ENCODE peak calls at places on chromosomes 5 and 9, in eight cellular contexts. S, F, K, Z, W, H, O and J are unnamed samples. For H3K27me3, the result is how much of the 10 kb centered on the place peaks cover.

GRCh38 chr9:79489241-79490000 is 82.3 kb upstream of the TLE4 start:
- DNase-seq in W (peak), F (no peak), O (no peak), S (no peak), K (no peak), Z (peak), H (peak), J (peak)

GRCh38 chr5:147188200-147189108 is 46.4 kb upstream of the STK32A start:
- DNase-seq in O (no peak), F (no peak), W (peak), H (peak), Z (peak), S (peak), K (peak), J (peak)

GRCh38 chr5:96893342-96893741 is 17.0 kb downstream of the ERAP2 start:
- DNase-seq in F (no peak), Z (peak), K (no peak), W (peak), O (no peak), H (no peak), S (no peak), J (peak)

GRCh38 chr9:136013524-136014034 is 52.4 kb upstream of the UBAC1 start:
- DNase-seq in Z (no peak), K (no peak), O (no peak), W (no peak), S (no peak), F (no peak), H (no peak), J (no peak)

GRCh38 chr5:58800410-58800809 is 217.5 kb downstream of the RAB3C start:
- DNase-seq in K (no peak), W (no peak), F (no peak), O (no peak), S (no peak), Z (no peak), H (no peak), J (no peak)

GRCh38 chr9:35831040-35831439 is 2.0 kb downstream of the TMEM8B start:
- DNase-seq in S (no peak), F (no peak), O (no peak), W (no peak), H (no peak), K (no peak), Z (no peak), J (no peak)

GRCh38 chr5:40441733-40442132 is 238.0 kb upstream of the PTGER4 start:
- DNase-seq in H (no peak), S (peak), O (no peak), W (no peak), F (no peak), Z (no peak), K (no peak), J (no peak)

GRCh38 chr5:136720674-136721073 is 355.3 kb upstream of the TRPC7 start:
- DNase-seq in O (no peak), K (no peak), Z (no peak), H (no peak), S (no peak), W (no peak), F (no peak), J (no peak)

DNA sequence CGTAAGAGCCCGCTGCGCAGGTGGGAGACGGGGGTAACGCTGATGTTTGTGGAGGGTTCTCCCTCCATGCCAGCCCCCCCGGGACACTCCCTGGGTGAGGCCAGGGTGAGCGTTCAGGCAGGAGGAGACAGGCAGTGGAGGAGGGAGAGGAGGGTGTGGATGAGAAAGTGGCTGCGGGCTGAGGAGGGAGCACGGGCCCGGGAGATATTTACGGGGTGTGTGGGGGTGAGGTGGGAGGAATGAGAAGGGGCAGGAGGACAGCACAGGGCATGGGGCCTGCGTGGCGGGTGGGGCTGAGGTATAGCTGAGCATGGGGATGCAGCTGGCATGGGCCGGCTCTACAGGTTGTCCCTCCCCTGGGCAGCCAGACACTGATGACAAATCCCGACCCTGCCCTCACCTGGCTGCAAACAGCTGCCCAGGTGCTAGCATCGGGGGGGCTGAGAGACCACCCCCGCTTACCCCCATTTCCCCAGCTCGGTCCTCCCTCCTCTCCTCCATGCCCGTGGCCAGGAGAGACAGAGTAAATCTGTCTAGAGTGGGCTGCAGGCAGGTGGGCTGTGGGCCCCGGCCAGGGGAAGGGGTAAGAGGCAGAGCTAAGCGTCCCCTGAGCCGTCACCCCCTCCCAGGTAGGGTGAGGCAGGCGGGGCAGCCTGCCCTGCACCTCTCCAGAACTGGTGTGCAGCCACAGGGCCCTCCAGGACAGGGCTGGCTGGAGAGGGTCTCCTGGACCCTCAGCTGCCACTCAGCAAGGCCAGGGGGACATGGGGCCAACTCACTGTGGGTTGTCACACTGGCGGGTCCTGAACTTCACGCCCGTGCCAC is 79.2 kb downstream of the ZNF354C start:
- DNase-seq in K (no peak), W (no peak), S (no peak), H (no peak), Z (no peak), O (peak), F (no peak), J (no peak)
- H3K27me3 ChIP-seq in K (under half), W (under half), S (under half), H (under half), Z (under half), O (under half), F (under half), J (under half)

DNA sequence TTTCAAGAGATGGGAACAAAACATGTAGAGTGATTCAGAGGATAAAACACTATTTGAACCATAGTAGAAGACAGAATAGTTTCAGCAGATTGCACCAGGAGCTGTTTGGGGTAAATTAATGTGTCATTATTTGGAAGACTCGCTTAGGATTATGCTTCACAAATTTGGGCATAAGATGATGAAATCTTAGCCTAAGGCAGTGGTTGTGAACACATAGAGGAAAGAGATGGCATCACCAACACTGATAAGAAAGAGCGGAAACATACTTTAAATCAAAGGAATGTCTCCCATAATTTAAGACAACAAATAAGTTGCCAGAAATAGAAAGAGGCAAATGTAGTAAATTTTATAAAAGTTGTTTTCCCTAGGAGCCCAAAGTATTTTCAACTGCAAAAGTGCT is 66.1 kb upstream of the TBCA start:
- DNase-seq in Z (no peak), W (no peak), H (no peak), O (no peak), K (no peak), S (no peak), F (no peak), J (peak)
- H3K27me3 ChIP-seq in Z (under half), W (under half), H (under half), O (under half), K (under half), S (under half), F (under half), J (under half)

DNA sequence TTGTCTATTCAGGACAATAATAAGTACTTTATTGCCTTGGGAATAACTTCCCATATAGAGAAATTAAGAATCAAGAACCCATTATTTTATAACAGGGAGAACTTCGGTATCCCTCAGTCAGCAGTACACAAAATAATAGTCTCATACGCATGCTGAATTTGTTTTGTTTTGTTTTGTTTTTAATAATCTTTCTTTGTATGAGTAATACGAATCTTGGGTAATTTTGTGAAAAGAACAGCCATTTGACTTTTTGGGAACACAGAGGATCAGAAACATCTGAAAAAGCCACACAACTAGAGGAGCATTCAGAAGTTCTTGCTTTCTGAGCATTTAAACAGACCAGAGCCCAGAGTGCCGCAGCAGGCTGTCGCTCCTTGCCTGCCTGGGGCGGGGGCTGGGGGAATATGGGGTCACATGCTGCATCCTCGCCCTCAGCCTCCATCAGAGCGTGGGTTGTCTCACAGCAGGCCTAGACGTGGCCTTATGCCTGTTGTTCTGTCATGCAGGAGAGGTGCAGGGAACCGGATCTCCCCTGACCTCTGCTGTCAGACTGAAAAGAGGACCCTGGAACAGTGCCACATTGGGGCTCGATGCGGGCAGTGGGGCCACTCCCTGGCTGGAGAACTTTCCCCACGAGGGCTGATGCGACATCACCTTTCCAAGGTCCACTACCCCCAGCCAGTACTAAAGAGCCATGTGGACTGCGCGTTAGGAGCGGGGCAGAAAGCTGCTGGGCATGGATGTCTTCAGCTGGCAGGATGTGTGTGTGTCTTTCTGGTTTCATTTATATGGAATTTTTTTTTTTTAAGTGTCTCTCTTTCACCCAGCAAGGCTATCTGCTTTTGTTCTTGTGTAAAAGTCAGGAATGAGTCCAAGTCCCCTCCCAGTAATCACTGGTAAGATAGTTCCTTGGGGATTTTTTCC is 133.4 kb upstream of the OTULINL start:
- DNase-seq in S (no peak), Z (peak), K (peak), F (no peak), O (no peak), W (peak), H (no peak), J (peak)
- H3K27me3 ChIP-seq in S (under half), Z (under half), K (under half), F (under half), O (under half), W (under half), H (under half), J (under half)

GRCh38 chr9:36897476-36897875 is 136.6 kb downstream of the PAX5 start:
- DNase-seq in K (no peak), H (no peak), W (no peak), O (peak), Z (no peak), S (no peak), F (no peak), J (no peak)

GRCh38 chr9:36894695-36895310 is 139.3 kb downstream of the PAX5 start:
- DNase-seq in S (no peak), H (no peak), O (peak), K (no peak), Z (no peak), W (no peak), F (no peak), J (no peak)

GRCh38 chr9:36897019-36897418 is 137.0 kb downstream of the PAX5 start:
- DNase-seq in H (no peak), Z (no peak), K (no peak), W (no peak), F (no peak), O (peak), S (no peak), J (no peak)

GRCh38 chr9:36896296-36896695 is 137.8 kb downstream of the PAX5 start:
- DNase-seq in Z (no peak), W (no peak), O (peak), K (no peak), H (no peak), F (no peak), S (no peak), J (no peak)

DNA sequence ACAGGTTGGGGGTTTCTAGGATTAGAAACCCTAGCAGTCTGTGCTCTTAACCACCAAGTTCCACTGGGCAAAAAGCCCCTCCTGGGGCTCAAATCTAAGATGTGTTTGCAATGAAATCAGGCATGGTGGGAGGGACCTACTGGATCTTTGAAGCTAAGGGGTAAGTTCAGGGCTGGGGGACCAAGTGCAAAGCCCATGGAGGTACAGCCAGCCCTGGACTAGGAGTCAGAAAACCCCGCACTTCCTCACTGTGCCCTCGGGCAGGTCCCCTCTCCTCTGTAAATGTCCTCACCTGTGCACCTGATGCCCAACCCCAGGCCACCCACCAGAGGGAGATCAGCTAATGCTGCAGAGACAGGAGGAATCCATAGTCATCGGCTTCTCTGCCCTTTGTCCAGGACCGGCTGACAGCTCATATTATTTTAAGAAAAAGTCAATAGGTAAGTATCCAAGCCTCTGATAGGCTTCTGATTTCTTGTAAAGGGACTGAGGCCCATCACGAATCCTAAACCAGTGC is 138.3 kb downstream of the PAX5 start:
- DNase-seq in W (no peak), S (no peak), O (peak), H (no peak), F (no peak), K (no peak), Z (no peak), J (no peak)
- H3K27me3 ChIP-seq in W (half or more), S (under half), O (under half), H (under half), F (under half), K (under half), Z (under half), J (under half)

GRCh38 chr5:132012385-132013005 is 1.0 kb upstream of the ACSL6 start:
- DNase-seq in K (peak), F (no peak), S (no peak), Z (peak), O (peak), H (peak), W (peak), J (peak)
- H3K27me3 ChIP-seq in K (under half), F (under half), S (under half), Z (half or more), O (under half), H (under half), W (under half), J (under half)

GRCh38 chr9:137221477-137222111 is 446 bp downstream of the RNF208 start:
- DNase-seq in O (no peak), S (no peak), W (no peak), F (no peak), H (no peak), K (no peak), Z (no peak), J (no peak)

GRCh38 chr9:137222190-137223077 is at the start of gene RNF208:
- DNase-seq in S (no peak), W (no peak), H (no peak), Z (no peak), F (no peak), K (no peak), O (no peak), J (no peak)

GRCh38 chr9:137219757-137220316 is 2.2 kb downstream of the RNF208 start:
- DNase-seq in H (no peak), W (no peak), K (no peak), S (no peak), O (no peak), Z (no peak), F (no peak), J (no peak)

GRCh38 chr9:137220317-137221094 is 1.5 kb downstream of the RNF208 start:
- DNase-seq in Z (no peak), O (no peak), F (no peak), S (no peak), K (no peak), W (no peak), H (no peak), J (no peak)

GRCh38 chr9:137221095-137221374 is 1.0 kb downstream of the RNF208 start:
- DNase-seq in W (no peak), Z (no peak), S (no peak), O (no peak), F (no peak), H (no peak), K (no peak), J (no peak)
- H3K27me3 ChIP-seq in W (under half), Z (under half), S (under half), O (under half), F (under half), H (under half), K (under half), J (under half)

GRCh38 chr5:123089971-123090640 is 1.1 kb downstream of the PRDM6 start:
- DNase-seq in O (peak), K (no peak), Z (no peak), W (no peak), H (peak), S (no peak), F (no peak), J (peak)
- H3K27me3 ChIP-seq in O (under half), K (half or more), Z (under half), W (half or more), H (half or more), S (under half), F (under half), J (under half)

GRCh38 chr5:63128018-63128417 is 549.4 kb downstream of the LRRC70 start:
- DNase-seq in S (no peak), H (no peak), W (no peak), Z (no peak), K (no peak), F (no peak), O (no peak), J (no peak)

GRCh38 chr5:63127054-63127453 is 548.4 kb downstream of the LRRC70 start:
- DNase-seq in K (no peak), W (peak), H (no peak), S (no peak), F (no peak), Z (peak), O (no peak), J (peak)

GRCh38 chr5:63121471-63121870 is 542.9 kb downstream of the LRRC70 start:
- DNase-seq in S (no peak), W (peak), Z (no peak), F (no peak), H (no peak), O (no peak), K (no peak), J (peak)

GRCh38 chr5:63125862-63126261 is 547.2 kb downstream of the LRRC70 start:
- DNase-seq in F (no peak), W (peak), O (no peak), S (no peak), H (peak), K (no peak), Z (peak), J (peak)

DNA sequence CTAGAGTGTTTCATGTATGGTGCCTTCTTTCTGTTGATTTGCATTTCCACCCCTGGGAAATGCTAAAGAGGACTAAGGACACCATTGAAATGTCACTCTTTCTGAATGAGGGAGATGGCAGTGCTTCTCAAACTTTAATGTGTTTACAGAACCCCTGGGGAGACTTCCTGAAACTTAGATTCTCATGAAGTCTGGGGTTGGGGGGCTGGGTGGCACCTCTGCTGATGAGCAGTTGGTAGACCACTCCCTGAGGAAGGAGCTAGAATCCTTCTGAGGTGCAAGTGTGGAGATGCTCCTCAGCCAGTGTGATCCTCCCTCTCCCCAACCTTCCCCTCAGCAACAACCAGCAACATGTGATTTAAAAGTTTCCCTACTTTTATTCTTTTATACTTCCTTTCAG is 546.8 kb downstream of the LRRC70 start:
- DNase-seq in W (no peak), O (no peak), K (no peak), S (no peak), Z (no peak), H (no peak), F (no peak), J (no peak)
- H3K27me3 ChIP-seq in W (under half), O (under half), K (under half), S (under half), Z (under half), H (under half), F (under half), J (under half)

DNA sequence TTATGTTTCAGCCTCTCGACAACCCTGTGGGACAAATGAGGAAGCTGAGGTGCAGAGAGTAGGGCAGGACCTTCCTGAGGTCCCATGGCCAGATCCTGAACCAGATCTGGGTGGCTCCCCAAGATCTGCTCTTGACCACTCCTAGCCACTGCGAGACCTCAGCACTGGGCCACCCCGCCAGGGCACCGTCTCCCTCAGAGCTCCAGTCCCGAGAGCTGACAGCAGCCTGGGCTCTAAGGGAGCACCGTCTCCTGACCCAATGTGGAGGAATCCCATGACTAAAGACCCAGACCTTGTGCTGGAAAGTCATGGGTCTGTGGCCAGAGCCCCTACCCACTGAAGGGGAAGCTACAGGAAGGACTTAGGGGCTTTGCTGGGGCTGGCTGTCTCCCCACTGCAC is 4.5 kb upstream of the LMX1B start:
- DNase-seq in K (no peak), W (no peak), Z (no peak), F (no peak), S (no peak), O (no peak), H (no peak), J (no peak)
- H3K27me3 ChIP-seq in K (under half), W (half or more), Z (half or more), F (under half), S (under half), O (under half), H (under half), J (under half)